ENCODE peak calls at places on chromosomes 12 and 14, in five cellular contexts. R, I, O, C and V are unnamed samples.

GRCh38 chr14:92973265-92973797 is 50.4 kb downstream of the CHGA start:
- DNase-seq in R (peak), O (peak), C (peak), I (peak), V (no peak)

GRCh38 chr14:101772770-101773169 is 11.3 kb downstream of the PPP2R5C start:
- DNase-seq in O (no peak), I (no peak), R (no peak), C (no peak), V (no peak)

GRCh38 chr14:98889836-98890185 is 382.2 kb downstream of the BCL11B start:
- DNase-seq in I (no peak), C (no peak), O (no peak), R (no peak), V (no peak)

GRCh38 chr12:58841058-58841798 is 79.1 kb downstream of the LRIG3 start:
- DNase-seq in I (no peak), O (no peak), R (peak), C (no peak), V (no peak)

GRCh38 chr12:122304924-122305323 is 38.6 kb upstream of the VPS33A start:
- DNase-seq in I (no peak), O (no peak), R (no peak), C (no peak), V (no peak)

GRCh38 chr12:5499566-5500325 is 67.8 kb downstream of the NTF3 start:
- DNase-seq in O (no peak), R (no peak), I (no peak), C (no peak), V (no peak)

GRCh38 chr12:47818382-47818700 is 1.4 kb downstream of the HDAC7 start:
- DNase-seq in O (no peak), C (no peak), I (peak), R (no peak), V (no peak)

GRCh38 chr12:79686171-79686570 is 4.6 kb downstream of the PAWR start:
- DNase-seq in I (no peak), O (no peak), R (no peak), C (no peak), V (no peak)

GRCh38 chr14:74913393-74913792 is 9.7 kb downstream of the RPS6KL1 start:
- DNase-seq in I (no peak), R (no peak), O (no peak), C (no peak), V (no peak)

GRCh38 chr14:20436363-20436755 is 393 bp upstream of the KLHL33 start:
- DNase-seq in R (no peak), I (peak), C (peak), O (no peak), V (no peak)

GRCh38 chr12:83985068-83985467 is 927.5 kb downstream of the SLC6A15 start:
- DNase-seq in R (no peak), O (no peak), I (no peak), C (no peak), V (no peak)

GRCh38 chr12:10135126-10135525 is 5.1 kb upstream of the CLEC7A start:
- DNase-seq in C (no peak), R (no peak), O (no peak), I (no peak), V (no peak)

GRCh38 chr12:48352157-48352775 is 1.5 kb upstream of the ZNF641 start:
- DNase-seq in C (no peak), O (no peak), R (no peak), I (no peak), V (no peak)

GRCh38 chr14:31197671-31198070 is 9.9 kb downstream of the HECTD1 start:
- DNase-seq in O (no peak), I (no peak), R (no peak), C (no peak), V (no peak)

GRCh38 chr14:65134651-65135579 is 32.6 kb upstream of the MAX start:
- DNase-seq in I (no peak), C (no peak), O (no peak), R (no peak), V (no peak)

GRCh38 chr12:32107376-32108267 is 975 bp downstream of the BICD1 start:
- DNase-seq in I (peak), C (peak), R (peak), O (no peak), V (peak)

GRCh38 chr14:68135028-68135427 is 315.4 kb downstream of the RAD51B start:
- DNase-seq in C (peak), O (no peak), R (no peak), I (no peak), V (no peak)

GRCh38 chr14:75223664-75224154 is 47.3 kb upstream of the TMED10 start:
- DNase-seq in O (no peak), I (no peak), R (peak), C (peak), V (peak)

GRCh38 chr14:104968541-104969401 is 9.4 kb downstream of the AHNAK2 start:
- DNase-seq in C (peak), O (no peak), R (no peak), I (peak), V (no peak)

DNA sequence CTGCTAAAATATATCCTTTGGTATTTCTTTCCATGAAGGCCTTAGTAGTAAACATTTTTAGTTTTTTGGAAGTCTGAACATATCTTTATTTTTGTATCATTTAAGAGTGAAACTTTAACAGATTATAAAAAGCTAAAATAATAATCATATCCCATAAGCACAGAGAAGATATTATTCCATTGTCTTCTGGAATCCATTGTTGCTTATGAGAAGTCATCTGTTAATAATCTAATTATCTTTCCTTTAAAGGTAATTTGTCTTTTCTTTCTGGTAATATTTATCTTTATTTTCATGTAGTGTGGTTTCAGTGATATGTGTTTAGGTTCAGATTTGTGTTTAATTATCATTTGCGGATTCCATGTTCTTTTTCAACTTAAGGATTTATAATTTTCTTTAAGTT is 261.7 kb downstream of the MSRB3 start:
- DNase-seq in C (no peak), O (no peak), I (no peak), R (no peak), V (no peak)
- TF ChIP-seq CTCF in C (no peak), O (no peak), I (no peak), R (no peak), V (no peak)

DNA sequence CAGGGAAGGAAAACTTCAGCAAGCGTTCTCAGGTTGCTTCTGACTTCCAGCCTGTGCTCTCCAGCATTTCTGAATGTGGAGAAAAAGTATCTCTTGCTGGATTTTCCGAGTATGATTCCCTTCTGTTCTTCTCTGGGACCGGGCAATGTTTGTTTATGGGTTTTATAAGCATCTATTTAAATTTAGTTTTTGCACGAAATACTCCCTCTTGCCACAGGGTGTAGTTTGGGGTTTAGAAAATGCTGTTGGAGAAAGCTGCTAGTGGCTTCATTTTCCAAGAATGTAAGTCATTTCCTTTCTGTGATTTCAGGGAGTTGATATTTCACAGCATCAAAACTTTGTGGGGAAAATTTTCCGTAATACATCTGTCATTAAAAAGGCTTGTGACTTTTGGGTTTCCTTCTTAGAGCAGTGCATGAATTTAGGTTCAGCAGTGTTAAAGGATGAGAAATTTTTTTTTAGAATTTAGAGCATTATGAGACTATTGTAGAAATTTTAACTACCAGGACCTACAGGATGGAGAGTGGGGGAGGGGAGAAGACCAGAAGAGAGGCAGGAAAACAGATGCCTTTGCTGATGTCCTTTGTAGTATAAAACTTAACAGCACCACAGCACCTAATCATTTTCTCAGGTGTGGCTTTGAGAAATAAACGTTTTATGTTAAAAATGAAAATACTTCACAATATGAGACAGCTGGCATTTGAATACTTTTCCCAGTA is 1.5 kb downstream of the FRMD6 start:
- DNase-seq in O (no peak), R (no peak), C (peak), I (peak), V (no peak)
- TF ChIP-seq CTCF in O (peak), R (no peak), C (peak), I (peak), V (no peak)

DNA sequence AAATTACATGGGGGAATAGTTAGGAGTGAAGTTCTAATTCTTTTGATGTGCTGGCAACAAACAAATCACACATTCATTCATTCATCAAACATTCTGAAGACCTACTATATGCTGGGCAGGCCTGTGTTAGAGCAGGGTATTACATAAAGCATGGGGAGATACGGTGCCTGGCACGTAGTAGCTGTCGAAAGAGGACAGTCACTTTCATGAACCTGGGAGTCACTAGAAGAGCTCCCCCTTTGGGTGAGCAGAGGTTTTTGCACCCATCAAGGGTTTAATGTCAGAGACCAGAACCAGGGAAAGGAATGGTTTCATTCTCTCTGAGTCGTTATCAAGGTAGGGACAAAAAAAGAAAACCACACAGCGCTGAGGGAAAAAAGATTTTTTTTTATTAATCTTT is 10.0 kb downstream of the LHX5 start:
- DNase-seq in O (no peak), C (peak), I (peak), R (no peak), V (peak)
- TF ChIP-seq CTCF in O (no peak), C (peak), I (peak), R (peak), V (peak)

DNA sequence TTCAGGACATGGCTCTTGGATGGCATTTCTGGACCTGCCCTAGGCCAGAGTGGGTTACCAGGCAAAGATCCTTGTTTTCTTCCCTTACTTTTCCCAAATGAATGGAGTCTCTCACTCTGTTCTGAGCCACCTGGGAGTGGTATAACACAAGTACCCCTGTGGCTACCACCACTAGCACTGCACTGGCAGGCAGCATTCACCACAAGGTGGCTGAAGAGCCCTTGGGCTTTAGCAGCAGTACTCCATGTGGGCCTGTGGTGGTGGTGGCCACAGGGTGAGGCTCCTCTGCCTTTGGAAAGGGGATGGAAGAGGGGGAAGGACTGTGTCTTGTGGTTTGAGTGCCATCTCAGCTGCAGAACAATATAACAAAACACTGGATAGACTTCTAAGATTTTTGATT is 38.0 kb upstream of the LMNTD1 start:
- DNase-seq in I (peak), O (no peak), R (no peak), C (peak), V (no peak)
- TF ChIP-seq CTCF in I (no peak), O (no peak), R (no peak), C (peak), V (no peak)

GRCh38 chr12:120699553-120699952 is 10.7 kb upstream of the UNC119B start:
- DNase-seq in I (no peak), R (no peak), O (no peak), C (no peak), V (no peak)
- TF ChIP-seq CTCF in I (no peak), R (no peak), O (no peak), C (no peak), V (no peak)

GRCh38 chr12:124621296-124621660 is 53.9 kb upstream of the NCOR2 start:
- DNase-seq in O (no peak), C (peak), I (peak), R (no peak), V (no peak)

GRCh38 chr12:124618291-124618902 is 51.0 kb upstream of the NCOR2 start:
- DNase-seq in R (no peak), I (no peak), C (no peak), O (no peak), V (no peak)

GRCh38 chr12:124622326-124622725 is 54.9 kb upstream of the NCOR2 start:
- DNase-seq in O (no peak), I (no peak), C (no peak), R (no peak), V (no peak)

GRCh38 chr12:124622764-124623163 is 55.4 kb upstream of the NCOR2 start:
- DNase-seq in R (no peak), O (no peak), I (no peak), C (no peak), V (no peak)

DNA sequence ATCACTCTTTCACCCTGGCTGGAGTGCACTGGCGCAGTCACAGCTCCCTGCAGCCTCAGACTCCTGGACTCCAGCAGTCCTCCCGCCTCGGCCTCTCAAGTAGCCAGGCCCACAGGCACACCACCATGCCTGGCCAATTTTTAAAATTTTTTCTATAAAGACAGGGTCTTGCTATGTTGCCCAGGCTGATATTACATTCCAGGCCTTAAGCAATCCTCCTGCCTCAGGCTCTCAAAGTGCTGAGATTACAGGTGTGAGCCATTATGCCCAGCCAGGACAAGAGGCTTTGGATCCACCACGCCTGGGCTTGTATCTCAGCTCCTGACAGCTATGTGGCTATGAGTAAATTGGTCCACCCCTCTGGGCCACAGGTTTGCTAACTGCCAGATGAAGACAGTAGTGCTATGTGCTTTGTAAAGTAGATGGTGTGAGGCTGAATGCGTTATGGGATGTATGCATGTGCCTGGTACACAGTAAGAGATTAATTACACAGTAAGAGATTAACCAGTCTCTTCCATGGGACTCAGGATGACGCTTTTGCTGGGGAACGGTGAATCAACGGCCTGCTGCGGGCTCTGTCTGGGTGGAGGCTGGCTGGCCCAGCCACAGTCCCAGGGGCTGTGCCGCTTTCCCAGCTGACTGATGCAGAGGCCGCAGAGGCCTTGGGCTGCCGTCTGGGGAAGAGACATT is 53.3 kb upstream of the NCOR2 start:
- DNase-seq in R (no peak), O (no peak), C (no peak), I (peak), V (no peak)
- TF ChIP-seq CTCF in R (no peak), O (no peak), C (no peak), I (no peak), V (no peak)

GRCh38 chr14:45680531-45680930 is 427.5 kb upstream of the MIS18BP1 start:
- DNase-seq in O (no peak), R (no peak), C (no peak), I (no peak), V (no peak)

GRCh38 chr14:45673420-45673819 is 420.4 kb upstream of the MIS18BP1 start:
- DNase-seq in O (no peak), I (no peak), R (no peak), C (no peak), V (no peak)

GRCh38 chr14:45679852-45680251 is 426.9 kb upstream of the MIS18BP1 start:
- DNase-seq in O (no peak), C (peak), I (peak), R (no peak), V (no peak)

DNA sequence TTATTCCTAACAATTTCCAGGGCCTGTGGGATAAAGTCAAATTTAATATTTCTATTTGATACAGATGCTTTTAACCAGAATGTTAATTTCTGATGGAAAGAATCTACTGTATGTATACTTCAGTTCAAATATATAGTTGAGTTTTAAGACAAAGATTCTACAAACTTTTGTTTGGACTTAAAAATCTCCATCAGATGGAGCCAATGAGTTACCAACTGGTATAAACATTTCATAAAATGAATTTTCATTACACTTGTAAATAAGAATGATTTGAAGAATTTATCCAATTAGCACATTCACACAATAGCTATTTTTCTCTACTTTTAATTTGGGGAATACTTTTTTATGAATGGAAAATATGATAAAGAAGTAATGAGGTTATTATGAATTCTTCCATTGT is 425.2 kb upstream of the MIS18BP1 start:
- DNase-seq in R (no peak), O (no peak), I (no peak), C (peak), V (no peak)
- TF ChIP-seq CTCF in R (no peak), O (no peak), I (no peak), C (no peak), V (no peak)

GRCh38 chr12:130715150-130715995 is 726 bp downstream of the RIMBP2 start:
- DNase-seq in R (peak), C (no peak), I (no peak), O (no peak), V (no peak)
- TF ChIP-seq CTCF in R (no peak), C (no peak), I (no peak), O (no peak), V (no peak)

GRCh38 chr14:94391284-94391914 is 3.0 kb upstream of the SERPINA1 start:
- DNase-seq in R (no peak), O (no peak), C (no peak), I (no peak), V (no peak)
- TF ChIP-seq CTCF in R (no peak), O (no peak), C (no peak), I (no peak), V (no peak)

DNA sequence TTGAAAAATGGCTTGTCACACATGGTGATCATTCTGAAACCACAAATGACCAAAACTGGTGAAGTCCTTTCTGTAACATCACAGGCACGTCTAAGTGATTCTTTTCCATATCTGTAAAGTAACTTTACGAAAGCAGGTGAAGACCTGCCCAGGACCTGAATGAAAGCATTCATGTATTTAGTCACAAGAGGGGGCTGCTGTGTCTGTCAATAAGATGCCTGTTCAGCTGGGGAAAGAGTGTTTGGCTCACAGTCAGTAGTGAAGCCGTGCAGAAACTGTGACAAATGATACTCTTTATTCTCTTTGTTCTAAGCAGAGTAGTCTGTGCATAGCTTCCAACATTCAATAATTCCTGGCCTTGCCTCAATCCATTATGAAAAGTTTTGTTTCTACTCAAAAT is 373.5 kb upstream of the OR4E1 start:
- DNase-seq in I (no peak), R (no peak), C (peak), O (no peak), V (peak)
- TF ChIP-seq CTCF in I (no peak), R (peak), C (peak), O (peak), V (peak)